ENCODE peak calls at places on chromosomes 13 and 19, in five cellular contexts. L is pancreas; Y is CD4-positive, alpha-beta T cell; J is brain microvascular endothelial cell; I is upper lobe of right lung. T is an unnamed sample.

GRCh38 chr13:110015253-110015652 is 228.9 kb upstream of the IRS2 start:
- DNase-seq in L (peak; percentile 87), Y (no peak), J (no peak), I (no peak), T (peak; percentile 38)

GRCh38 chr13:81140675-81141074 is 799.7 kb upstream of the SPRY2 start:
- DNase-seq in L (no peak), Y (no peak), J (no peak), I (no peak), T (no peak)

GRCh38 chr19:7063339-7063738 is 4.9 kb upstream of the MBD3L3 start:
- DNase-seq in L (no peak), Y (no peak), J (no peak), I (no peak), T (no peak)

GRCh38 chr19:40933025-40933424 is 51.0 kb upstream of the CYP2A7 start:
- DNase-seq in L (no peak), Y (no peak), J (no peak), I (no peak), T (no peak)

GRCh38 chr13:93900735-93901134 is 578.7 kb downstream of the DCT start:
- DNase-seq in L (no peak), Y (no peak), J (no peak), I (no peak), T (no peak)

GRCh38 chr13:70183041-70183440 is 74.8 kb upstream of the KLHL1 start:
- DNase-seq in L (no peak), Y (no peak), J (peak; percentile 46), I (no peak), T (no peak)

GRCh38 chr13:101624981-101625380 is 172.5 kb downstream of the ITGBL1 start:
- DNase-seq in L (no peak), Y (no peak), J (no peak), I (no peak), T (no peak)

GRCh38 chr13:96020155-96020575 is 33.0 kb downstream of the UGGT2 start:
- DNase-seq in L (no peak), Y (no peak), J (peak; percentile 65), I (no peak), T (peak; percentile 50)

GRCh38 chr19:5115351-5115750 is 146.4 kb downstream of the KDM4B start:
- DNase-seq in L (no peak), Y (no peak), J (no peak), I (no peak), T (no peak)
- H3K27ac ChIP-seq in L (peak overlapping the region; percentile 47), Y (no peak overlapping the region), J (no peak overlapping the region), I (no peak overlapping the region), T (no peak overlapping the region)

GRCh38 chr19:11574689-11575088 is 2.8 kb downstream of the ACP5 start:
- DNase-seq in L (no peak), Y (no peak), J (no peak), I (no peak), T (no peak)

GRCh38 chr19:11577451-11578341 is at the start of gene ACP5:
- DNase-seq in L (no peak), Y (no peak), J (no peak), I (peak; percentile 78), T (no peak)

GRCh38 chr19:11580665-11581418 is 3.4 kb upstream of the ACP5 start:
- DNase-seq in L (no peak), Y (no peak), J (peak; percentile 3), I (no peak), T (no peak)

GRCh38 chr19:11578342-11579142 is 1.1 kb upstream of the ACP5 start:
- DNase-seq in L (peak; percentile 31), Y (peak; percentile 32), J (no peak), I (peak; percentile 92), T (no peak)

GRCh38 chr19:11576186-11576585 is 1.3 kb downstream of the ACP5 start:
- DNase-seq in L (no peak), Y (no peak), J (no peak), I (no peak), T (no peak)
- TF ChIP-seq CTCF in L (no peak), Y (no peak), J (no peak), I (no peak), T (no peak)

DNA sequence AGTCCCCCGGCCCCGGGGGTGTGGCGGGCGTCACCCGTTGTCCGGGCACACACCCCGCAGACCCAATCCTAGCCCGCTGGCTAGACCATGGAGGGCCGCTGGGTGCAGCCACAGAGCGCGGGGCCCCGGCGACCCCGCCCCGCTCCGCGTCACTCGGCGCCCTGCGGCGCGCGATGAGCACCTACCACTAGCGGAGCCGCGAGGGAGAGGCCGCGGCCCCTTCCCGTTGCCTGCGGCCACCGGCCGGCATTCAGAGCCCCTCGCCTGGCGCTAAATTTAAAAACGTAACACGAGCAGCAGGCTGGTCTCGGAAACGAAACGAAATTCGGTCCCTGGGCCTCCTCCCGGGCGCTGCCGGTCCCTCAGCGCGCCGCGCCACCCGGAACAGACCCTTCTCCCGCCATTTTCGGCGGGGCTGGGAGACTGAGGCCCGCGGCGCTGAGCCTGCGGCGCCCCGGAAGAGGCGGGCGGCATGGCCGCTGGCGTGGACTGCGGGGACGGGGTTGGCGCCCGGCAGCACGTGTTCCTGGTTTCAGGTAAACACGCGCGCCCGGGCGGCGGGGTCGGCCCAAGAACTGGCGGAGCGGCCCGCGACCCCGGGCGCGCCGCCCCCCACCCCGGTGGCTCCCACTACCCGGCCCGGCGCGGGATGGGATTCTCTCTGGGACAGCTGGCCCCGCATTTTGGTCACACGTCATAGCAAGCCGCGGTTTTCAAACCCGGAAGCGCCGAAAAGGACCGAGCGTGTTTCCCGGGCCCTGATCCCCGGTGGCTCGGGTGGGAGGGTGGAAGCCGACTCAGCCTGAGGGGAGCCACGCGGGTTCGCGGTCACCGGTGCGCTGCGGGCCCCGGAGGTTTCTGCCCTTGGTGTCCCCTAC is at the start of gene RNASEH2B:
- DNase-seq in L (peak; percentile 69), Y (peak; percentile 60), J (peak; percentile 33), I (peak; percentile 90), T (peak; percentile 51)
- H3K27ac ChIP-seq in L (peak within 1 kb of the TSS; percentile 93), Y (peak within 1 kb of the TSS; percentile 96), J (peak within 1 kb of the TSS; percentile 60), I (peak within 1 kb of the TSS; percentile 96), T (peak within 1 kb of the TSS; percentile 84)

GRCh38 chr13:36475468-36475867 is 43.2 kb downstream of the CCNA1 start:
- DNase-seq in L (no peak), Y (no peak), J (peak; percentile 2), I (no peak), T (peak; percentile 37)
- TF ChIP-seq CTCF in L (no peak), Y (no peak), J (peak; percentile 29), I (no peak), T (no peak)

DNA sequence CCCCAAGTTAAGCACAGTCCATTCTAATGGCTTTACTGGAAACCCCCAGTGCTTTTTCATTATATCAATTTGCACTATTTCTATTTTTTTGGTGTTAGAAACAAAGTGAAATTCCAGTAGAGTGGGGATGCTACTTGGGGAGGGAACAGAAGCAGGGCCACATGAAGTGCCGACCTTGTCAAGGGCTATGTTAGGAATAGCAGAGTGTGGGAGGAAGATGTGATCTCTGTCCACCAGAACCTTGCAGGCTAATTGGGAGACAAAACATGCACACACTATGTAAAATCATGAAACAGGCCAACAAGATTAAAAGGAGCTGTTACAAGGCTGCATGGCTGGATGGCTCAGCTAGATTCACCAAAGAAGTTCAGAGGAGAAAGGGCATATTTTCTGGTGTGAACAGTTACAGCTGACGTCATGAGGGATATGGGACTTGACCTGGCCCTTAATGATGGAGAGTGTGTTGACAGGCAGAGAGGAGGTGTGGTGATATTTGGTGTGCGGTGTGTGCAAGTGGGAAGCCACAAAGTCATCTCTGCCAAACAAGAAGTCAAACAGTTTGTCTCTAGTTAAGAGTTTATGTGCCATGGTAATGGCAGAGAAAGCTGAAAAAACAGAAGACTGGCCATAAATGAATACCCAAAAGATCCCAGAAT is 318.4 kb upstream of the MAB21L1 start:
- DNase-seq in L (no peak), Y (no peak), J (no peak), I (no peak), T (no peak)
- H3K27ac ChIP-seq in L (no peak overlapping the region), Y (no peak overlapping the region), J (no peak overlapping the region), I (no peak overlapping the region), T (no peak overlapping the region)

GRCh38 chr13:34000955-34001354 is 183.0 kb downstream of the RFC3 start:
- DNase-seq in L (no peak), Y (no peak), J (no peak), I (no peak), T (no peak)
- TF ChIP-seq CTCF in L (no peak), Y (no peak), J (no peak), I (no peak), T (no peak)

DNA sequence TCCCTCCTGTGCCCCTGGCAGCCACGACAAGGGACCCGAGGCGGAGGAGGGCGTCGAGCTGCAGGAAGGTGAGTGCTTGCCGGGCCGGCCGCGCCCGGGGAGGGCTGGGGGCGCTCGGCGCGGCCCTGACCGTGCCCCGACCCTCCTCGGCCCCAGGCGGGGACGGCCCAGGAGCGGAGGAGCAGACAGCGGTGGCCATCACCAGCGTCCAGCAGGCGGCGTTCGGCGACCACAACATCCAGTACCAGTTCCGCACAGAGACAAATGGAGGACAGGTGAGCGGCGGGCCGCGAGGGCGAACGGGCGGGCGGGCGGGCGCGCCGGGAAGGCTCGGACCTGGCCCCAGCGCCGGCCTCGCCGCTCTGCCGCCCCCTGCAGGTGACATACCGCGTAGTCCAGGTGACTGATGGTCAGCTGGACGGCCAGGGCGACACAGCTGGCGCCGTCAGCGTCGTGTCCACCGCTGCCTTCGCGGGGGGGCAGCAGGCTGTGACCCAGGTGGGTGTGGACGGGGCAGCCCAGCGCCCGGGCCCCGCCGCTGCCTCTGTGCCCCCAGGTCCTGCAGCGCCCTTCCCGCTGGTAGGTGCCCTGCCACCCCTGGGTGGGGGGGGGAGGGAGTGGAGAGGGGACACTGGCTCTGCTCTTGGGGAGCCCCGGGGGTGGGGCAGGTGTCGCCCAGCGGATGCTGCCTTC is 809 bp downstream of the USF2 start:
- DNase-seq in L (peak; percentile 96), Y (peak; percentile 76), J (peak; percentile 60), I (peak; percentile 94), T (peak; percentile 78)
- H3K27ac ChIP-seq in L (peak overlapping the region; percentile 92), Y (peak overlapping the region; percentile 65), J (peak overlapping the region; percentile 37), I (peak overlapping the region; percentile 85), T (peak overlapping the region; percentile 95)

GRCh38 chr13:40152145-40152544 is 496.7 kb downstream of the COG6 start:
- DNase-seq in L (no peak), Y (no peak), J (peak; percentile 87), I (no peak), T (peak; percentile 62)
- TF ChIP-seq CTCF in L (no peak), Y (no peak), J (peak; percentile 50), I (no peak), T (no peak)

T was measured in RWPE1.